ENCODE peak calls at places on chromosomes 11 and 22, in six cellular contexts. T is fibroblast of villous mesenchyme; R is effector memory CD4-positive, alpha-beta T cell; C is NCI-H1092; X is neural progenitor cell; N is AG04450. J is an unnamed sample.

GRCh38 chr11:19604679-19605375 is 107.8 kb upstream of the NAV2 start:
- DNase-seq in T (no peak), R (no peak), C (no peak), X (no peak), N (no peak), J (no peak)

GRCh38 chr11:774873-775592 is 2.3 kb downstream of the GATD1 start:
- DNase-seq in T (no peak), R (no peak), C (no peak), X (peak; percentile 1), N (no peak), J (no peak)

GRCh38 chr22:50105529-50106100 is 15.8 kb downstream of the MOV10L1 start:
- DNase-seq in T (peak; percentile 76), R (no peak), C (no peak), X (no peak), N (no peak), J (no peak)

GRCh38 chr11:44280257-44280656 is 29.7 kb downstream of the ALX4 start:
- DNase-seq in T (no peak), R (no peak), C (no peak), X (no peak), N (no peak), J (no peak)

GRCh38 chr11:112465433-112466024 is 204.9 kb upstream of the PLET1 start:
- DNase-seq in T (no peak), R (no peak), C (no peak), X (no peak), N (no peak), J (no peak)

GRCh38 chr11:47302853-47303252 is 32.9 kb downstream of the MADD start:
- DNase-seq in T (no peak), R (no peak), C (no peak), X (no peak), N (no peak), J (no peak)

GRCh38 chr11:11155962-11156815 is 196.9 kb downstream of the CSNK2A3 start:
- DNase-seq in T (no peak), R (peak; percentile 45), C (no peak), X (peak; percentile 56), N (no peak), J (no peak)

GRCh38 chr11:69878927-69879733 is 59.9 kb upstream of the FGF3 start:
- DNase-seq in T (no peak), R (no peak), C (no peak), X (no peak), N (no peak), J (no peak)

GRCh38 chr11:61718046-61718531 is 34.3 kb upstream of the MYRF start:
- DNase-seq in T (no peak), R (no peak), C (no peak), X (no peak), N (no peak), J (no peak)

GRCh38 chr11:120248551-120249278 is 8.8 kb downstream of the POU2F3 start:
- DNase-seq in T (peak; percentile 22), R (no peak), C (no peak), X (no peak), N (no peak), J (peak; percentile 26)

GRCh38 chr11:127789887-127790286 is 789.3 kb upstream of the KIRREL3 start:
- DNase-seq in T (no peak), R (no peak), C (peak; percentile 34), X (peak; percentile 54), N (no peak), J (no peak)

GRCh38 chr11:89177691-89178231 is at the start of gene TYR:
- DNase-seq in T (no peak), R (no peak), C (no peak), X (no peak), N (no peak), J (no peak)

GRCh38 chr11:133951484-133952198 is 5.1 kb downstream of the IGSF9B start:
- DNase-seq in T (peak; percentile 24), R (no peak), C (peak; percentile 38), X (peak; percentile 59), N (no peak), J (no peak)

GRCh38 chr11:19734171-19734570 is 21.5 kb downstream of the NAV2 start:
- DNase-seq in T (no peak), R (no peak), C (no peak), X (no peak), N (no peak), J (no peak)

GRCh38 chr22:26404851-26405357 is 24.2 kb upstream of the ASPHD2 start:
- DNase-seq in T (no peak), R (no peak), C (no peak), X (peak; percentile 33), N (no peak), J (no peak)

GRCh38 chr11:79336740-79337517 is 103.9 kb downstream of the TENM4 start:
- DNase-seq in T (no peak), R (no peak), C (no peak), X (no peak), N (no peak), J (no peak)

GRCh38 chr22:46791201-46791731 is 28.8 kb downstream of the TBC1D22A start:
- DNase-seq in T (peak; percentile 65), R (peak; percentile 88), C (no peak), X (no peak), N (no peak), J (no peak)

GRCh38 chr11:119316017-119316728 is 757 bp downstream of the MCAM start:
- DNase-seq in T (no peak), R (no peak), C (peak; percentile 79), X (peak; percentile 34), N (no peak), J (no peak)

GRCh38 chr11:76592025-76592914 is 78.3 kb downstream of the LRRC32 start:
- DNase-seq in T (no peak), R (no peak), C (no peak), X (no peak), N (no peak), J (no peak)

GRCh38 chr11:22459053-22459452 is 120.9 kb downstream of the SLC17A6 start:
- DNase-seq in T (no peak), R (no peak), C (no peak), X (no peak), N (no peak), J (no peak)

GRCh38 chr11:60589611-60590010 is 74.4 kb downstream of the MS4A13 start:
- DNase-seq in T (no peak), R (no peak), C (no peak), X (no peak), N (no peak), J (no peak)

GRCh38 chr22:35053060-35053835 is 12.7 kb upstream of the ISX start:
- DNase-seq in T (no peak), R (no peak), C (no peak), X (no peak), N (no peak), J (no peak)

GRCh38 chr11:23010790-23011340 is 150.6 kb upstream of the CCDC179 start:
- DNase-seq in T (no peak), R (no peak), C (no peak), X (no peak), N (no peak), J (no peak)

GRCh38 chr11:32426819-32427615 is 8.3 kb downstream of the WT1 start:
- DNase-seq in T (no peak), R (peak; percentile 23), C (no peak), X (peak; percentile 70), N (no peak), J (no peak)

GRCh38 chr11:69388210-69388609 is 93.3 kb upstream of the LINC01488 start:
- DNase-seq in T (no peak), R (no peak), C (no peak), X (no peak), N (no peak), J (no peak)

GRCh38 chr11:66268953-66269906 is 791 bp downstream of the RAB1B start:
- DNase-seq in T (peak; percentile 40), R (no peak), C (no peak), X (peak; percentile 66), N (no peak), J (no peak)

GRCh38 chr11:528815-529728 is 6.3 kb downstream of the HRAS start:
- DNase-seq in T (no peak), R (no peak), C (no peak), X (no peak), N (no peak), J (no peak)

GRCh38 chr11:111539426-111540113 is 950 bp upstream of the LAYN start:
- DNase-seq in T (peak; percentile 38), R (no peak), C (no peak), X (no peak), N (no peak), J (no peak)

GRCh38 chr11:73072935-73073481 is 69.1 kb downstream of the FCHSD2 start:
- DNase-seq in T (peak; percentile 62), R (no peak), C (no peak), X (no peak), N (no peak), J (no peak)